ENCODE peak calls at places on chromosomes 5 and 9, in ten cellular contexts. One of them, this sample, is unnamed.

GRCh38 chr5:139760066-139761056 is 35.2 kb upstream of the PSD2 start:
- DNase-seq in breast epithelium: no peak
- DNase-seq in A172: peak; percentile 78
- DNase-seq in dorsolateral prefrontal cortex: no peak
- DNase-seq in T-cell: no peak
- DNase-seq in HEK293T: no peak
- DNase-seq in A549: no peak
- DNase-seq in activated naive CD4-positive, alpha-beta T cell treated with anti-CD3 and anti-CD28 coated beads, Interleukin-2, amount 10 ng/mL, durations not matched to agents 7 days and 5 days: no peak
- DNase-seq in stimulated activated naive CD4-positive, alpha-beta T cell: no peak
- DNase-seq in NCI-H1417: no peak
- DNase-seq in this sample: no peak

GRCh38 chr9:96293481-96293880 is 8.5 kb downstream of the HSD17B3 start:
- DNase-seq in breast epithelium: no peak
- DNase-seq in NCI-H1417: no peak
- DNase-seq in T-cell: no peak
- DNase-seq in stimulated activated naive CD4-positive, alpha-beta T cell: no peak
- DNase-seq in A549: no peak
- DNase-seq in activated naive CD4-positive, alpha-beta T cell treated with anti-CD3 and anti-CD28 coated beads, Interleukin-2, amount 10 ng/mL, durations not matched to agents 7 days and 5 days: no peak
- DNase-seq in HEK293T: no peak
- DNase-seq in A172: peak; percentile 10
- DNase-seq in dorsolateral prefrontal cortex: no peak
- DNase-seq in this sample: no peak

GRCh38 chr5:95081500-95082355 is 203.2 kb downstream of the MCTP1 start:
- DNase-seq in dorsolateral prefrontal cortex: no peak
- DNase-seq in HEK293T: no peak
- DNase-seq in breast epithelium: no peak
- DNase-seq in NCI-H1417: no peak
- DNase-seq in activated naive CD4-positive, alpha-beta T cell treated with anti-CD3 and anti-CD28 coated beads, Interleukin-2, amount 10 ng/mL, durations not matched to agents 7 days and 5 days: peak; percentile 36
- DNase-seq in A549: peak; percentile 55
- DNase-seq in stimulated activated naive CD4-positive, alpha-beta T cell: no peak
- DNase-seq in A172: peak; percentile 90
- DNase-seq in T-cell: peak; percentile 5
- DNase-seq in this sample: no peak

GRCh38 chr5:428754-429452 is 14.1 kb upstream of the EXOC3 start:
- DNase-seq in A549: no peak
- DNase-seq in activated naive CD4-positive, alpha-beta T cell treated with anti-CD3 and anti-CD28 coated beads, Interleukin-2, amount 10 ng/mL, durations not matched to agents 7 days and 5 days: no peak
- DNase-seq in breast epithelium: no peak
- DNase-seq in NCI-H1417: no peak
- DNase-seq in dorsolateral prefrontal cortex: no peak
- DNase-seq in T-cell: no peak
- DNase-seq in stimulated activated naive CD4-positive, alpha-beta T cell: no peak
- DNase-seq in A172: no peak
- DNase-seq in HEK293T: no peak
- DNase-seq in this sample: no peak

GRCh38 chr9:133547116-133547515 is 12.6 kb downstream of the ADAMTSL2 start:
- DNase-seq in stimulated activated naive CD4-positive, alpha-beta T cell: no peak
- DNase-seq in A172: no peak
- DNase-seq in NCI-H1417: no peak
- DNase-seq in activated naive CD4-positive, alpha-beta T cell treated with anti-CD3 and anti-CD28 coated beads, Interleukin-2, amount 10 ng/mL, durations not matched to agents 7 days and 5 days: no peak
- DNase-seq in breast epithelium: no peak
- DNase-seq in A549: no peak
- DNase-seq in HEK293T: no peak
- DNase-seq in T-cell: no peak
- DNase-seq in dorsolateral prefrontal cortex: no peak
- DNase-seq in this sample: no peak

GRCh38 chr9:15837079-15837679 is 284.3 kb downstream of the CCDC171 start:
- DNase-seq in A172: peak; percentile 61
- DNase-seq in breast epithelium: no peak
- DNase-seq in HEK293T: peak; percentile 33
- DNase-seq in T-cell: no peak
- DNase-seq in A549: peak; percentile 27
- DNase-seq in activated naive CD4-positive, alpha-beta T cell treated with anti-CD3 and anti-CD28 coated beads, Interleukin-2, amount 10 ng/mL, durations not matched to agents 7 days and 5 days: peak; percentile 22
- DNase-seq in dorsolateral prefrontal cortex: no peak
- DNase-seq in stimulated activated naive CD4-positive, alpha-beta T cell: no peak
- DNase-seq in NCI-H1417: peak; percentile 1
- DNase-seq in this sample: no peak

GRCh38 chr5:15191012-15191411 is 309.0 kb upstream of the FBXL7 start:
- DNase-seq in breast epithelium: no peak
- DNase-seq in activated naive CD4-positive, alpha-beta T cell treated with anti-CD3 and anti-CD28 coated beads, Interleukin-2, amount 10 ng/mL, durations not matched to agents 7 days and 5 days: no peak
- DNase-seq in T-cell: no peak
- DNase-seq in dorsolateral prefrontal cortex: no peak
- DNase-seq in HEK293T: no peak
- DNase-seq in stimulated activated naive CD4-positive, alpha-beta T cell: no peak
- DNase-seq in A549: no peak
- DNase-seq in NCI-H1417: no peak
- DNase-seq in A172: no peak
- DNase-seq in this sample: no peak

GRCh38 chr9:93110400-93110855 is 14.4 kb downstream of the CARD19 start:
- DNase-seq in A172: no peak
- DNase-seq in A549: no peak
- DNase-seq in dorsolateral prefrontal cortex: no peak
- DNase-seq in breast epithelium: peak; percentile 51
- DNase-seq in activated naive CD4-positive, alpha-beta T cell treated with anti-CD3 and anti-CD28 coated beads, Interleukin-2, amount 10 ng/mL, durations not matched to agents 7 days and 5 days: no peak
- DNase-seq in T-cell: no peak
- DNase-seq in stimulated activated naive CD4-positive, alpha-beta T cell: no peak
- DNase-seq in HEK293T: no peak
- DNase-seq in NCI-H1417: no peak
- DNase-seq in this sample: peak; percentile 0

GRCh38 chr9:12702160-12702758 is 9.1 kb downstream of the TYRP1 start:
- DNase-seq in HEK293T: peak; percentile 42
- DNase-seq in NCI-H1417: no peak
- DNase-seq in activated naive CD4-positive, alpha-beta T cell treated with anti-CD3 and anti-CD28 coated beads, Interleukin-2, amount 10 ng/mL, durations not matched to agents 7 days and 5 days: no peak
- DNase-seq in breast epithelium: peak; percentile 50
- DNase-seq in dorsolateral prefrontal cortex: peak; percentile 34
- DNase-seq in A549: peak; percentile 8
- DNase-seq in A172: peak; percentile 72
- DNase-seq in stimulated activated naive CD4-positive, alpha-beta T cell: no peak
- DNase-seq in T-cell: no peak
- DNase-seq in this sample: no peak

GRCh38 chr5:102798103-102798502 is 43.0 kb downstream of the PAM start:
- DNase-seq in T-cell: no peak
- DNase-seq in breast epithelium: no peak
- DNase-seq in A549: no peak
- DNase-seq in activated naive CD4-positive, alpha-beta T cell treated with anti-CD3 and anti-CD28 coated beads, Interleukin-2, amount 10 ng/mL, durations not matched to agents 7 days and 5 days: no peak
- DNase-seq in A172: no peak
- DNase-seq in stimulated activated naive CD4-positive, alpha-beta T cell: no peak
- DNase-seq in HEK293T: no peak
- DNase-seq in dorsolateral prefrontal cortex: no peak
- DNase-seq in NCI-H1417: peak; percentile 2
- DNase-seq in this sample: no peak

This sample was measured in CD8-positive, alpha-beta memory T cell.